ENCODE peak calls at places on chromosomes 4 and X, in four cellular contexts. C, J, L and Z are unnamed samples.

GRCh38 chr4:155900402-155900801 is 3.1 kb upstream of the TDO2 start:
- DNase-seq in C (no peak), J (no peak), L (no peak), Z (no peak)

GRCh38 chrX:2397648-2398340 is 103.0 kb downstream of the DHRSX start:
- DNase-seq in J (no peak), L (no peak), C (no peak), Z (no peak)

GRCh38 chr4:144650311-144650820 is 4.4 kb downstream of the HHIP start:
- DNase-seq in J (no peak), L (no peak), C (no peak), Z (no peak)

GRCh38 chr4:140296871-140297570 is 76.4 kb upstream of the SCOC start:
- DNase-seq in L (no peak), C (peak), J (no peak), Z (no peak)

GRCh38 chr4:120630432-120630831 is 292.1 kb downstream of the PRDM5 start:
- DNase-seq in L (no peak), J (peak), C (no peak), Z (no peak)

GRCh38 chrX:40262641-40263560 is 165.1 kb upstream of the BCOR start:
- DNase-seq in L (no peak), J (peak), C (no peak), Z (no peak)

GRCh38 chrX:97399400-97399799 is 515.7 kb downstream of the RPA4 start:
- DNase-seq in C (no peak), L (no peak), J (no peak), Z (no peak)

GRCh38 chrX:119477812-119478232 is 9.6 kb downstream of the SLC25A5 start:
- DNase-seq in L (peak), J (no peak), C (no peak), Z (no peak)

GRCh38 chr4:164383187-164384181 is 370.4 kb upstream of the SMIM31 start:
- DNase-seq in L (no peak), J (peak), C (peak), Z (no peak)

GRCh38 chrX:64427787-64428186 is 32.5 kb upstream of the MTMR8 start:
- DNase-seq in C (no peak), L (no peak), J (no peak), Z (peak)
- H3K27ac ChIP-seq in C (no peak), L (no peak), J (no peak), Z (peak)

GRCh38 chr4:128800305-128800704 is 9.2 kb upstream of the JADE1 start:
- DNase-seq in J (no peak), C (no peak), L (no peak), Z (no peak)

GRCh38 chr4:128793859-128794667 is 15.4 kb upstream of the JADE1 start:
- DNase-seq in C (no peak), J (no peak), L (no peak), Z (no peak)

DNA sequence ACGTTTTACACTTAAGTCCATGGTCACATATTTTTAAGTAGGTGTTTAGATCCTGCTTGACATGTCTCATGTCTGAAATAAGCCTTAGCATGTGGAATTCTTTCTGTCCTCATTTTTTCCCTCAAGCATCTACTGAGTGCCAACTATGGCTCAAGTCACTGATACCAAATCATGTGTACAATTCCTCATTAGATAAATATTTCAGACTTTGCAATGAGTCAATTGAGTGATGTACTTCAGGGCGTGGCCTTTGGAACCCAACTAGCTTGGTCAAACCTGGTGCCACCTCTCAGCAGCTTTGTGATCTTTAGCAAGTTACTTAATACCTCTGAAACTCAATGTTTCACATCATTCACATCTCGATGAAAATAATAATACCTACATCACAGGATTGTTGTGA is 12.6 kb upstream of the JADE1 start:
- DNase-seq in C (no peak), J (no peak), L (no peak), Z (no peak)
- H3K27ac ChIP-seq in C (no peak), J (no peak), L (no peak), Z (no peak)

DNA sequence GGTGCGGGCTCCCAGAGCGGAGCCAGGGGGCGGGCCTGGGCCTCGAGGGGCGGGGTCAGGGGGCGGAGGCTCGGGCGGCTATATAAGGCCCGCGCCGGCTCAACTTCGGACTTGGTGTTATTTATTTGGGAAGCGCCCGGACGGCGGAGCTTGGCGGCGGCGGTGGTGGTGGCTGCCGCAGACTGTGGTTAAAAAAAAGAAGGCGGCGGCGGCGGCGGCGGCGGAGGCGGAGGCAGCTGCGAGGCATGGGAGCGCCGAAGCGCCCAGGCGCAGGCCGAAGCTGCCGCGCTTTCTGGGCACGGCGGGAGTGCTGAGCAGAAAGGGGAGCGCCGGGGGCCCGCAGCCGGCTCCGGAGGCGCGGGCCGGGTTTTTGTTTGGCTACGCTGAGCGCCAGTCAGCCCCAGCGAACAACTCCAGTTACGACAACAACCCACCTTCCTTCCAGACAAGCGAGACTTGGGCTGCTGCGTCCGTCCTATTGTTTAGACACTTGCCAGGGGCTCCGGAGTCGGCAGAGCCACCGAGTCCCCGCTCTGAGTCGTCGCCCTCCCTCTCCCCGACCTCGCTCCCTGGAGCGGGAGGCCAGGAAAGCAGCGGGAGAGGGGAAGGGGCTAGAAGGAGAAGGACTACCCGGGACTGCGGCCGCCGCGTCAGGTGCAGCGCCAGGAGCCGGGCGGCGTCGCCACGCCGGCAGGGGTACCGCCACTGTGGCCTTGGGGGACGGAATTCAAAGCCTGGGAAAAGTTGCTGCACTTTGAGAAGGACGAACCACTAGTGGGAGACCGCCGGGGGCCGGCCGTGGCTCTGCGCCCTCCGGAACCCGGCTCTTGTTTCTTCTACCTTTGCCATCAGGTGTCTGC is at the start of gene SLIT2:
- DNase-seq in C (peak), L (peak), J (peak), Z (no peak)
- H3K27ac ChIP-seq in C (peak), L (peak), J (peak), Z (no peak)

GRCh38 chr4:169618286-169618685 is 2.1 kb upstream of the CLCN3 start:
- DNase-seq in C (no peak), J (no peak), L (no peak), Z (no peak)
- H3K27ac ChIP-seq in C (no peak), J (no peak), L (peak), Z (no peak)

GRCh38 chr4:48015216-48015615 is 1.3 kb downstream of the CNGA1 start:
- DNase-seq in J (no peak), C (no peak), L (no peak), Z (no peak)
- H3K27ac ChIP-seq in J (no peak), C (no peak), L (peak), Z (no peak)